ENCODE peak calls at places on chromosomes 7 and 10, in five cellular contexts. One of them, this sample, is unnamed.

GRCh38 chr7:84237533-84238173 is 43.1 kb upstream of the SEMA3A start:
- DNase-seq in foreskin fibroblast: peak
- DNase-seq in colonic mucosa: no peak
- DNase-seq in adipocyte: peak
- DNase-seq in fibroblast of pulmonary artery: peak
- DNase-seq in this sample: peak

GRCh38 chr7:52547301-52547920 is 488.0 kb upstream of the POM121L12 start:
- DNase-seq in foreskin fibroblast: no peak
- DNase-seq in colonic mucosa: no peak
- DNase-seq in adipocyte: no peak
- DNase-seq in fibroblast of pulmonary artery: no peak
- DNase-seq in this sample: no peak

GRCh38 chr7:16891338-16891737 is 9.6 kb upstream of the AGR3 start:
- DNase-seq in foreskin fibroblast: peak
- DNase-seq in colonic mucosa: peak
- DNase-seq in adipocyte: peak
- DNase-seq in fibroblast of pulmonary artery: peak
- DNase-seq in this sample: no peak

GRCh38 chr10:33143160-33143728 is 185.2 kb upstream of the ITGB1 start:
- DNase-seq in foreskin fibroblast: peak
- DNase-seq in colonic mucosa: no peak
- DNase-seq in adipocyte: peak
- DNase-seq in fibroblast of pulmonary artery: peak
- DNase-seq in this sample: peak

GRCh38 chr7:74275401-74275881 is 13.8 kb upstream of the CLIP2 start:
- DNase-seq in foreskin fibroblast: peak
- DNase-seq in colonic mucosa: no peak
- DNase-seq in adipocyte: peak
- DNase-seq in fibroblast of pulmonary artery: no peak
- DNase-seq in this sample: no peak

GRCh38 chr10:85983051-85983450 is 383.5 kb downstream of the GRID1 start:
- DNase-seq in foreskin fibroblast: no peak
- DNase-seq in colonic mucosa: no peak
- DNase-seq in adipocyte: no peak
- DNase-seq in fibroblast of pulmonary artery: no peak
- DNase-seq in this sample: no peak

GRCh38 chr7:132861940-132862554 is 219.8 kb downstream of the CHCHD3 start:
- DNase-seq in foreskin fibroblast: peak
- DNase-seq in colonic mucosa: no peak
- DNase-seq in adipocyte: no peak
- DNase-seq in fibroblast of pulmonary artery: no peak
- DNase-seq in this sample: no peak

GRCh38 chr7:10618934-10619333 is 354.7 kb upstream of the PHF14 start:
- DNase-seq in foreskin fibroblast: no peak
- DNase-seq in colonic mucosa: no peak
- DNase-seq in adipocyte: no peak
- DNase-seq in fibroblast of pulmonary artery: no peak
- DNase-seq in this sample: no peak

GRCh38 chr10:3568983-3569382 is 216.0 kb downstream of the KLF6 start:
- DNase-seq in foreskin fibroblast: no peak
- DNase-seq in colonic mucosa: no peak
- DNase-seq in adipocyte: no peak
- DNase-seq in fibroblast of pulmonary artery: no peak
- DNase-seq in this sample: no peak

GRCh38 chr7:5420841-5421625 is 2.6 kb downstream of the TNRC18 start:
- DNase-seq in foreskin fibroblast: peak
- DNase-seq in colonic mucosa: peak
- DNase-seq in adipocyte: no peak
- DNase-seq in fibroblast of pulmonary artery: no peak
- DNase-seq in this sample: no peak

GRCh38 chr10:4765428-4765827 is 60.6 kb upstream of the AKR1E2 start:
- DNase-seq in foreskin fibroblast: peak
- DNase-seq in colonic mucosa: no peak
- DNase-seq in adipocyte: no peak
- DNase-seq in fibroblast of pulmonary artery: no peak
- DNase-seq in this sample: no peak

GRCh38 chr10:30171601-30172000 is 112.2 kb upstream of the JCAD start:
- DNase-seq in foreskin fibroblast: no peak
- DNase-seq in colonic mucosa: no peak
- DNase-seq in adipocyte: no peak
- DNase-seq in fibroblast of pulmonary artery: no peak
- DNase-seq in this sample: no peak

GRCh38 chr7:14191686-14192098 is 202.2 kb upstream of the ETV1 start:
- DNase-seq in foreskin fibroblast: peak
- DNase-seq in colonic mucosa: no peak
- DNase-seq in adipocyte: peak
- DNase-seq in fibroblast of pulmonary artery: peak
- DNase-seq in this sample: no peak

GRCh38 chr7:68562323-68562899 is 1035.9 kb upstream of the AUTS2 start:
- DNase-seq in foreskin fibroblast: no peak
- DNase-seq in colonic mucosa: no peak
- DNase-seq in adipocyte: no peak
- DNase-seq in fibroblast of pulmonary artery: peak
- DNase-seq in this sample: no peak

GRCh38 chr7:19928247-19928646 is 154.8 kb upstream of the TMEM196 start:
- DNase-seq in foreskin fibroblast: no peak
- DNase-seq in colonic mucosa: no peak
- DNase-seq in adipocyte: no peak
- DNase-seq in fibroblast of pulmonary artery: no peak
- DNase-seq in this sample: no peak

GRCh38 chr7:11228515-11228914 is 254.8 kb downstream of the PHF14 start:
- DNase-seq in foreskin fibroblast: peak
- DNase-seq in colonic mucosa: peak
- DNase-seq in adipocyte: no peak
- DNase-seq in fibroblast of pulmonary artery: peak
- DNase-seq in this sample: no peak

GRCh38 chr7:11331128-11332102 is 357.7 kb downstream of the PHF14 start:
- DNase-seq in foreskin fibroblast: peak
- DNase-seq in colonic mucosa: no peak
- DNase-seq in adipocyte: no peak
- DNase-seq in fibroblast of pulmonary artery: no peak
- DNase-seq in this sample: no peak

GRCh38 chr10:4902571-4903011 is 60.6 kb upstream of the AKR1C1 start:
- DNase-seq in foreskin fibroblast: peak
- DNase-seq in colonic mucosa: no peak
- DNase-seq in adipocyte: peak
- DNase-seq in fibroblast of pulmonary artery: peak
- DNase-seq in this sample: no peak

GRCh38 chr10:49394933-49395740 is 752 bp downstream of the DRGX start:
- DNase-seq in foreskin fibroblast: no peak
- DNase-seq in colonic mucosa: no peak
- DNase-seq in adipocyte: peak
- DNase-seq in fibroblast of pulmonary artery: no peak
- DNase-seq in this sample: no peak

GRCh38 chr7:51180092-51180491 is 136.5 kb downstream of the COBL start:
- DNase-seq in foreskin fibroblast: no peak
- DNase-seq in colonic mucosa: no peak
- DNase-seq in adipocyte: no peak
- DNase-seq in fibroblast of pulmonary artery: no peak
- DNase-seq in this sample: no peak

GRCh38 chr7:90613088-90613498 is 17.0 kb downstream of the CDK14 start:
- DNase-seq in foreskin fibroblast: no peak
- DNase-seq in colonic mucosa: no peak
- DNase-seq in adipocyte: no peak
- DNase-seq in fibroblast of pulmonary artery: peak
- DNase-seq in this sample: no peak

GRCh38 chr10:119829429-119829828 is 43.2 kb downstream of the MCMBP start:
- DNase-seq in foreskin fibroblast: no peak
- DNase-seq in colonic mucosa: no peak
- DNase-seq in adipocyte: no peak
- DNase-seq in fibroblast of pulmonary artery: no peak
- DNase-seq in this sample: no peak

GRCh38 chr10:104938031-104938430 is 296.9 kb downstream of the SORCS3 start:
- DNase-seq in foreskin fibroblast: peak
- DNase-seq in colonic mucosa: no peak
- DNase-seq in adipocyte: no peak
- DNase-seq in fibroblast of pulmonary artery: no peak
- DNase-seq in this sample: no peak

GRCh38 chr7:101094791-101095375 is 9.6 kb downstream of the TRIM56 start:
- DNase-seq in foreskin fibroblast: peak
- DNase-seq in colonic mucosa: peak
- DNase-seq in adipocyte: peak
- DNase-seq in fibroblast of pulmonary artery: peak
- DNase-seq in this sample: no peak

GRCh38 chr10:86366902-86367338 is 325 bp upstream of the GRID1 start:
- DNase-seq in foreskin fibroblast: no peak
- DNase-seq in colonic mucosa: no peak
- DNase-seq in adipocyte: no peak
- DNase-seq in fibroblast of pulmonary artery: no peak
- DNase-seq in this sample: no peak

GRCh38 chr10:11533328-11533781 is 78.1 kb downstream of the USP6NL start:
- DNase-seq in foreskin fibroblast: peak
- DNase-seq in colonic mucosa: no peak
- DNase-seq in adipocyte: peak
- DNase-seq in fibroblast of pulmonary artery: peak
- DNase-seq in this sample: no peak

GRCh38 chr7:127758845-127759244 is 106.9 kb downstream of the SND1 start:
- DNase-seq in foreskin fibroblast: no peak
- DNase-seq in colonic mucosa: no peak
- DNase-seq in adipocyte: no peak
- DNase-seq in fibroblast of pulmonary artery: no peak
- DNase-seq in this sample: no peak

GRCh38 chr10:22339761-22340361 is 5.4 kb upstream of the SPAG6 start:
- DNase-seq in foreskin fibroblast: no peak
- DNase-seq in colonic mucosa: no peak
- DNase-seq in adipocyte: no peak
- DNase-seq in fibroblast of pulmonary artery: peak
- DNase-seq in this sample: no peak

GRCh38 chr10:15879663-15880062 is 19.4 kb upstream of the MINDY3 start:
- DNase-seq in foreskin fibroblast: no peak
- DNase-seq in colonic mucosa: no peak
- DNase-seq in adipocyte: no peak
- DNase-seq in fibroblast of pulmonary artery: no peak
- DNase-seq in this sample: no peak

GRCh38 chr10:107616463-107617131 is 452.1 kb upstream of the SORCS1 start:
- DNase-seq in foreskin fibroblast: peak
- DNase-seq in colonic mucosa: no peak
- DNase-seq in adipocyte: peak
- DNase-seq in fibroblast of pulmonary artery: peak
- DNase-seq in this sample: no peak

GRCh38 chr7:135410546-135410942 is 99.4 kb downstream of the CNOT4 start:
- DNase-seq in foreskin fibroblast: no peak
- DNase-seq in colonic mucosa: no peak
- DNase-seq in adipocyte: no peak
- DNase-seq in fibroblast of pulmonary artery: no peak
- DNase-seq in this sample: no peak

GRCh38 chr7:101162551-101163280 is 2.7 kb downstream of the VGF start:
- DNase-seq in foreskin fibroblast: peak
- DNase-seq in colonic mucosa: peak
- DNase-seq in adipocyte: peak
- DNase-seq in fibroblast of pulmonary artery: peak
- DNase-seq in this sample: no peak

GRCh38 chr7:108515636-108516035 is 10.3 kb downstream of the PNPLA8 start:
- DNase-seq in foreskin fibroblast: no peak
- DNase-seq in colonic mucosa: no peak
- DNase-seq in adipocyte: no peak
- DNase-seq in fibroblast of pulmonary artery: no peak
- DNase-seq in this sample: no peak

GRCh38 chr10:78688221-78688944 is 380.4 kb upstream of the ZMIZ1 start:
- DNase-seq in foreskin fibroblast: no peak
- DNase-seq in colonic mucosa: no peak
- DNase-seq in adipocyte: no peak
- DNase-seq in fibroblast of pulmonary artery: no peak
- DNase-seq in this sample: no peak

GRCh38 chr10:2202401-2202800 is 465.1 kb upstream of the ADARB2 start:
- DNase-seq in foreskin fibroblast: no peak
- DNase-seq in colonic mucosa: no peak
- DNase-seq in adipocyte: no peak
- DNase-seq in fibroblast of pulmonary artery: no peak
- DNase-seq in this sample: no peak

GRCh38 chr7:66326501-66327180 is 121.5 kb downstream of the TPST1 start:
- DNase-seq in foreskin fibroblast: peak
- DNase-seq in colonic mucosa: no peak
- DNase-seq in adipocyte: peak
- DNase-seq in fibroblast of pulmonary artery: peak
- DNase-seq in this sample: no peak

GRCh38 chr7:134331393-134331792 is 14.7 kb upstream of the SLC35B4 start:
- DNase-seq in foreskin fibroblast: no peak
- DNase-seq in colonic mucosa: no peak
- DNase-seq in adipocyte: no peak
- DNase-seq in fibroblast of pulmonary artery: no peak
- DNase-seq in this sample: no peak

GRCh38 chr7:92785923-92786322 is 50.5 kb downstream of the CDK6 start:
- DNase-seq in foreskin fibroblast: peak
- DNase-seq in colonic mucosa: no peak
- DNase-seq in adipocyte: peak
- DNase-seq in fibroblast of pulmonary artery: peak
- DNase-seq in this sample: no peak
- H3K4me3 ChIP-seq in foreskin fibroblast: no peak
- H3K4me3 ChIP-seq in colonic mucosa: no peak
- H3K4me3 ChIP-seq in adipocyte: peak
- H3K4me3 ChIP-seq in fibroblast of pulmonary artery: no peak
- H3K4me3 ChIP-seq in this sample: no peak

DNA sequence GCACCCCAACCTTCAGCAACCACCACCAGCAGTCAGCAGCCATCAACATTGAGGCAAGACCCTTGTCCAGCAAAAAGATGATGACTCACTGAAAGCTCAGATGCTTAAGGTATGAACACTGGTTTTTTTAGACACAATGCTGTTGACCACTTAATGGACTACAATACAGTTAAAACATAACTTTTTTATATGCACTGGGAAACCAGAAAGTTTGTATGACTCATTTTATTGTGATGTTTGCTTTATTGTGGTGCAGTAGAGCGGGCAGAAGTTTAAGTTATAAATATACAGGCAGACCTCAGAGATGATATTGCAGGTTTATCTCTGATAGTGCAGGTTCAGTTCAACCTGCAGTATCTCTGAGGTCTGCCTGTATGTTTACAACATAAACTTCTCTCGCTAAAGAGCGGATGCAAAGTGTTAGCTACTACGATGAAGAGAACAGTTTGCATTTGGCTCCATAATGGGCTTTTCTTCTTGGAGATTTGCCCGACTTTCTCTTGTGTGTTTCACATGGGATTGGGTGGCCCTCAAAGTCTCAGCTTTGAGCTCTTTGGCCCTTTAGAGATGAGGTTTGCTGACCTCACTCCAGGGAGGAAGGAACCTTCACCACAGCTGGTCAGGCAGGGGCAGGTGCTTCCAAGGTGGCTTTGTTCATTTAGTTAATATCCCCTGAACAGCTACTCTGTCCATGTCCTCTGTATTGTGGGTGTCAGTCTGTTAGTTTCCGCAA is 84.4 kb upstream of the SHH start:
- DNase-seq in foreskin fibroblast: no peak
- DNase-seq in colonic mucosa: no peak
- DNase-seq in adipocyte: no peak
- DNase-seq in fibroblast of pulmonary artery: no peak
- DNase-seq in this sample: no peak
- H3K4me3 ChIP-seq in foreskin fibroblast: no peak
- H3K4me3 ChIP-seq in colonic mucosa: no peak
- H3K4me3 ChIP-seq in adipocyte: no peak
- H3K4me3 ChIP-seq in fibroblast of pulmonary artery: no peak
- H3K4me3 ChIP-seq in this sample: no peak

GRCh38 chr10:74450623-74451022 is 299.6 kb downstream of the ADK start:
- DNase-seq in foreskin fibroblast: no peak
- DNase-seq in colonic mucosa: no peak
- DNase-seq in adipocyte: no peak
- DNase-seq in fibroblast of pulmonary artery: no peak
- DNase-seq in this sample: no peak
- H3K4me3 ChIP-seq in foreskin fibroblast: no peak
- H3K4me3 ChIP-seq in colonic mucosa: no peak
- H3K4me3 ChIP-seq in adipocyte: no peak
- H3K4me3 ChIP-seq in fibroblast of pulmonary artery: no peak
- H3K4me3 ChIP-seq in this sample: no peak

GRCh38 chr7:151124899-151125399 is 38.7 kb downstream of the AGAP3 start:
- DNase-seq in foreskin fibroblast: no peak
- DNase-seq in colonic mucosa: no peak
- DNase-seq in adipocyte: no peak
- DNase-seq in fibroblast of pulmonary artery: no peak
- DNase-seq in this sample: no peak
- H3K4me3 ChIP-seq in foreskin fibroblast: peak
- H3K4me3 ChIP-seq in colonic mucosa: peak
- H3K4me3 ChIP-seq in adipocyte: peak
- H3K4me3 ChIP-seq in fibroblast of pulmonary artery: no peak
- H3K4me3 ChIP-seq in this sample: no peak